ENCODE peak calls at places on chromosomes 7 and 10, in nine cellular contexts. I, J, K, Y, N, C, R, Q and H are unnamed samples.

GRCh38 chr7:81625311-81625651 is 144.6 kb downstream of the HGF start:
- DNase-seq in Y (no peak), Q (no peak), I (no peak), C (no peak), R (no peak), K (no peak), J (no peak), N (no peak), H (no peak)

GRCh38 chr10:78255796-78256638 is 222.4 kb downstream of the RPS24 start:
- DNase-seq in C (peak; percentile 19), N (peak; percentile 78), K (peak; percentile 99), J (peak; percentile 84), I (peak; percentile 94), R (no peak), Q (no peak), Y (peak; percentile 77), H (peak; percentile 19)

GRCh38 chr10:70055550-70055949 is 2.9 kb downstream of the MACROH2A2 start:
- DNase-seq in C (no peak), J (no peak), Q (no peak), N (no peak), Y (no peak), R (no peak), I (no peak), K (peak; percentile 54), H (no peak)

GRCh38 chr10:65754112-65754511 is 1171.7 kb upstream of the LRRTM3 start:
- DNase-seq in Y (no peak), N (no peak), C (no peak), Q (no peak), K (no peak), J (no peak), I (no peak), R (no peak), H (no peak)

GRCh38 chr10:1257226-1257625 is 201.0 kb downstream of the WDR37 start:
- DNase-seq in R (no peak), Y (no peak), N (no peak), J (no peak), K (no peak), Q (no peak), I (peak; percentile 38), C (no peak), H (no peak)

GRCh38 chr7:155299539-155300202 is 2.0 kb downstream of the INSIG1 start:
- DNase-seq in R (no peak), K (no peak), J (no peak), C (no peak), Q (no peak), N (peak; percentile 32), Y (no peak), I (no peak), H (no peak)

GRCh38 chr10:454860-455259 is 234.6 kb downstream of the DIP2C start:
- DNase-seq in N (no peak), I (peak; percentile 89), R (no peak), K (peak; percentile 92), Q (no peak), Y (peak; percentile 62), C (peak; percentile 58), J (peak; percentile 91), H (no peak)

GRCh38 chr10:101103430-101103829 is 27.7 kb upstream of the TLX1 start:
- DNase-seq in J (no peak), R (no peak), Y (no peak), K (no peak), C (no peak), Q (no peak), N (no peak), I (no peak), H (no peak)

GRCh38 chr10:45315508-45315907 is at the start of gene OR13A1:
- DNase-seq in R (no peak), N (no peak), K (no peak), J (no peak), I (no peak), C (no peak), Y (no peak), Q (no peak), H (no peak)

GRCh38 chr10:551489-552252 is 137.8 kb downstream of the DIP2C start:
- DNase-seq in I (no peak), N (no peak), J (no peak), R (peak; percentile 34), Q (no peak), K (no peak), Y (no peak), C (no peak), H (no peak)

GRCh38 chr7:75980126-75980864 is 14.1 kb downstream of the TMEM120A start:
- DNase-seq in Q (no peak), R (no peak), I (peak; percentile 89), Y (peak; percentile 22), K (no peak), C (no peak), J (no peak), N (no peak), H (peak; percentile 72)
- H3K27ac ChIP-seq in Q (no peak overlapping the region), R (no peak overlapping the region), I (peak overlapping the region; percentile 64), Y (no peak overlapping the region), K (no peak overlapping the region), C (no peak overlapping the region), J (no peak overlapping the region), N (no peak overlapping the region), H (no peak overlapping the region)

GRCh38 chr7:137873524-137873923 is 26.8 kb upstream of the DGKI start:
- DNase-seq in R (no peak), N (no peak), Y (no peak), J (no peak), C (no peak), K (peak; percentile 74), I (no peak), Q (no peak), H (no peak)

GRCh38 chr7:137869260-137869659 is 22.5 kb upstream of the DGKI start:
- DNase-seq in Q (no peak), I (no peak), R (no peak), K (no peak), Y (no peak), C (no peak), J (no peak), N (no peak), H (no peak)

GRCh38 chr7:137870684-137871083 is 23.9 kb upstream of the DGKI start:
- DNase-seq in N (no peak), C (no peak), K (peak; percentile 54), Q (no peak), J (no peak), Y (no peak), I (no peak), R (no peak), H (no peak)

GRCh38 chr7:137870078-137870477 is 23.3 kb upstream of the DGKI start:
- DNase-seq in R (no peak), C (no peak), J (no peak), N (no peak), Y (no peak), Q (no peak), I (no peak), K (no peak), H (no peak)

DNA sequence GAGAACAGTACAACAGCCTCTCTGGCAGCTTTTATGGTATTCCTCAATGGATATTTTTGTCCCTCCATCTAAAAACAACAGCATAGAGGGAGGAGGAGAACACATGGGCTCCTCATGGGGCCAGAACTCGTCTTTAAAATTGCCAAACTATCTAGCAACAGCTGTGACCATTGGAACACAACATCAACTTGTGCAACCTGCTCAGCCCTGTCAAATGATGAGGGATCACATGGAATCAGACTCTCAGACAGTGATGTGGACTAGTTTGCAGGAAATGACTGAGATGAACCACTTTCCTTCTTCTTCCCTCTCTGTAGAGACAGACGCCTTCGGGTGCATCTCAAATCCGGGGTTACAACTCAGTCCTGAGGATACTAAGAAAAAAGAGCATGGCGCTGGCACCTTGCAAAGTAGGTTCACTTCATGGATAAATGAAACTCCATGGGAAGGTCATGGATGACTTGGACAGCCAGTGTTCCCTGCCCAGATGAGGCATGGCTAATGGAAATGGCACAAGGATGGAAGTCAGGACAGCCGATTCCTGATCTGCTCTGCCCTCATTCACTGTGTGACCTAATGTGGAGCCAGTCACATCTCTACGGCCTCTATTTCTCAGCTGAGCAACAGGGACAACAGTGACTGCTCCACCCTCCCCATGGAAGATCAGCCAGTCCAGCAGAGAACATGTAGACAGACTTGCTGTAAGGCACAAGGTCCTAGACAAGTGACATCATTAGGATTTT is 24.6 kb upstream of the DGKI start:
- DNase-seq in R (no peak), C (no peak), I (no peak), Y (peak; percentile 87), Q (no peak), K (no peak), N (no peak), J (no peak), H (no peak)
- TF ChIP-seq POLR2A in R (no peak), C (no peak), I (no peak), Y (peak; percentile 78), Q (no peak), K (no peak), N (peak; percentile 24), J (no peak), H (no peak)

DNA sequence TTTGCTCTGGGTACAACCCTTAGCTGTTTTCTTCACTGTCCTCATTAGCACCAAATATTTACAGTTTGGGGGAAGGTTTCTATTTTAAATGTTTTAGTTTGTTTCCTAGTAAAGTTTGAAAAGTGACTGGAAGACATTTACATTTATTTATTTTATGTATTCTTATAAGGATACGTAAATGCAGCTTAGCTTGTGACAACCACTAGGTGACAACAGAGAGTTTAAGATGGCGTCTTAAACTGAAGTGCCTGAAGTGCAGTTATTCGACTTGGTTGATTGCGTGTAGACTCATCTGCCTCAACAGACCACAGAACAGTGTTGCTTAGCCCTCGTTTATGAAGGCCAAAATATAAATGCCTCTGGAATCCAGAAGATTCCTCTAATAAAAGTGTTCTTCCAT is 378.2 kb upstream of the MYO3A start:
- DNase-seq in Y (no peak), Q (no peak), C (no peak), R (no peak), I (no peak), N (peak; percentile 30), K (no peak), J (no peak), H (no peak)
- TF ChIP-seq CTCF in Y (no peak), Q (no peak), C (no peak), R (no peak), I (no peak), N (peak; percentile 44), K (no peak), J (no peak), H (no peak)

GRCh38 chr10:60944910-60945297 is 919 bp upstream of the RHOBTB1 start:
- DNase-seq in K (no peak), N (no peak), J (no peak), Y (peak; percentile 46), Q (no peak), C (no peak), I (no peak), R (no peak), H (peak; percentile 19)
- H3K27ac ChIP-seq in K (peak overlapping the region; percentile 92), N (peak overlapping the region; percentile 87), J (peak overlapping the region; percentile 93), Y (peak overlapping the region; percentile 100), Q (peak overlapping the region; percentile 89), C (peak overlapping the region; percentile 91), I (peak overlapping the region; percentile 96), R (peak overlapping the region; percentile 94), H (peak overlapping the region; percentile 98)

GRCh38 chr7:116211006-116211912 is 920 bp downstream of the TES start:
- DNase-seq in J (peak; percentile 91), Q (peak; percentile 91), R (peak; percentile 82), I (peak; percentile 70), K (peak; percentile 91), Y (peak; percentile 59), C (no peak), N (peak; percentile 95), H (peak; percentile 81)
- TF ChIP-seq POLR2A in J (peak; percentile 87), Q (peak; percentile 72), R (peak; percentile 88), I (peak; percentile 68), K (peak; percentile 94), Y (peak; percentile 79), C (peak; percentile 38), N (peak; percentile 92), H (no peak)